ENCODE peak calls at places on chromosomes 13 and 19, in four cellular contexts. One of them, this sample, is unnamed.

GRCh38 chr19:11339254-11340098 is at the start of gene RAB3D:
- DNase-seq in SK-N-SH: peak; percentile 99
- DNase-seq in WTC11: peak; percentile 98
- DNase-seq in HepG2: peak; percentile 71
- DNase-seq in this sample: peak; percentile 98

GRCh38 chr13:35789335-35790166 is 313.1 kb upstream of the MAB21L1 start:
- DNase-seq in SK-N-SH: no peak
- DNase-seq in WTC11: no peak
- DNase-seq in HepG2: peak; percentile 16
- DNase-seq in this sample: no peak

GRCh38 chr13:111252449-111253124 is 67.9 kb upstream of the TEX29 start:
- DNase-seq in SK-N-SH: no peak
- DNase-seq in WTC11: no peak
- DNase-seq in HepG2: no peak
- DNase-seq in this sample: no peak

GRCh38 chr13:48806522-48806921 is 152.8 kb downstream of the CYSLTR2 start:
- DNase-seq in SK-N-SH: no peak
- DNase-seq in WTC11: no peak
- DNase-seq in HepG2: no peak
- DNase-seq in this sample: no peak

GRCh38 chr19:33287438-33287837 is 14.9 kb downstream of the CEBPA start:
- DNase-seq in SK-N-SH: no peak
- DNase-seq in WTC11: no peak
- DNase-seq in HepG2: no peak
- DNase-seq in this sample: no peak

GRCh38 chr19:39407644-39408391 is 1.2 kb downstream of the ZFP36 start:
- DNase-seq in SK-N-SH: no peak
- DNase-seq in WTC11: no peak
- DNase-seq in HepG2: no peak
- DNase-seq in this sample: no peak

GRCh38 chr13:66886248-66886647 is 343.9 kb downstream of the PCDH9 start:
- DNase-seq in SK-N-SH: no peak
- DNase-seq in WTC11: no peak
- DNase-seq in HepG2: no peak
- DNase-seq in this sample: no peak

GRCh38 chr13:52892925-52893324 is 44.5 kb upstream of the PCDH8 start:
- DNase-seq in SK-N-SH: no peak
- DNase-seq in WTC11: no peak
- DNase-seq in HepG2: no peak
- DNase-seq in this sample: no peak

GRCh38 chr19:30882411-30883005 is 466.7 kb downstream of the TSHZ3 start:
- DNase-seq in SK-N-SH: no peak
- DNase-seq in WTC11: no peak
- DNase-seq in HepG2: no peak
- DNase-seq in this sample: no peak

GRCh38 chr13:107216046-107216715 is 648.2 kb upstream of the ARGLU1 start:
- DNase-seq in SK-N-SH: no peak
- DNase-seq in WTC11: no peak
- DNase-seq in HepG2: no peak
- DNase-seq in this sample: no peak

GRCh38 chr19:2477141-2477710 is 1.3 kb downstream of the GADD45B start:
- DNase-seq in SK-N-SH: no peak
- DNase-seq in WTC11: no peak
- DNase-seq in HepG2: no peak
- DNase-seq in this sample: no peak

GRCh38 chr13:77846173-77846572 is 72.5 kb downstream of the EDNRB start:
- DNase-seq in SK-N-SH: no peak
- DNase-seq in WTC11: no peak
- DNase-seq in HepG2: no peak
- DNase-seq in this sample: no peak

GRCh38 chr13:113646376-113646775 is 11.6 kb downstream of the ATP4B start:
- DNase-seq in SK-N-SH: no peak
- DNase-seq in WTC11: no peak
- DNase-seq in HepG2: no peak
- DNase-seq in this sample: no peak

GRCh38 chr13:32426981-32427851 is 714 bp downstream of the N4BP2L1 start:
- DNase-seq in SK-N-SH: peak; percentile 80
- DNase-seq in WTC11: peak; percentile 77
- DNase-seq in HepG2: no peak
- DNase-seq in this sample: no peak

GRCh38 chr19:4037301-4037949 is 29.3 kb downstream of the ZBTB7A start:
- DNase-seq in SK-N-SH: no peak
- DNase-seq in WTC11: no peak
- DNase-seq in HepG2: no peak
- DNase-seq in this sample: no peak

GRCh38 chr13:112072531-112073244 is 5.7 kb downstream of the SOX1 start:
- DNase-seq in SK-N-SH: no peak
- DNase-seq in WTC11: peak; percentile 83
- DNase-seq in HepG2: no peak
- DNase-seq in this sample: no peak

GRCh38 chr19:55962186-55962585 is 14.6 kb downstream of the NLRP8 start:
- DNase-seq in SK-N-SH: no peak
- DNase-seq in WTC11: no peak
- DNase-seq in HepG2: no peak
- DNase-seq in this sample: no peak

GRCh38 chr19:29303707-29304090 is 90.7 kb upstream of the UQCRFS1 start:
- DNase-seq in SK-N-SH: no peak
- DNase-seq in WTC11: no peak
- DNase-seq in HepG2: no peak
- DNase-seq in this sample: no peak

GRCh38 chr19:3710265-3710812 is 2.2 kb downstream of the TJP3 start:
- DNase-seq in SK-N-SH: peak; percentile 20
- DNase-seq in WTC11: peak; percentile 45
- DNase-seq in HepG2: peak; percentile 90
- DNase-seq in this sample: peak; percentile 79

GRCh38 chr13:43569688-43570087 is 217.1 kb downstream of the ENOX1 start:
- DNase-seq in SK-N-SH: no peak
- DNase-seq in WTC11: no peak
- DNase-seq in HepG2: no peak
- DNase-seq in this sample: no peak

GRCh38 chr19:38877781-38878574 is at the start of gene RINL:
- DNase-seq in SK-N-SH: peak; percentile 49
- DNase-seq in WTC11: no peak
- DNase-seq in HepG2: no peak
- DNase-seq in this sample: peak; percentile 48

GRCh38 chr13:25232937-25233515 is 54.3 kb downstream of the MTMR6 start:
- DNase-seq in SK-N-SH: peak; percentile 55
- DNase-seq in WTC11: no peak
- DNase-seq in HepG2: peak; percentile 41
- DNase-seq in this sample: peak; percentile 34

GRCh38 chr13:111216166-111216960 is 101.3 kb downstream of the ARHGEF7 start:
- DNase-seq in SK-N-SH: peak; percentile 61
- DNase-seq in WTC11: peak; percentile 65
- DNase-seq in HepG2: peak; percentile 29
- DNase-seq in this sample: peak; percentile 14

GRCh38 chr13:91922969-91923592 is 524.7 kb downstream of the GPC5 start:
- DNase-seq in SK-N-SH: peak; percentile 6
- DNase-seq in WTC11: no peak
- DNase-seq in HepG2: peak; percentile 3
- DNase-seq in this sample: no peak

GRCh38 chr13:40187836-40188591 is 478.4 kb downstream of the FOXO1 start:
- DNase-seq in SK-N-SH: no peak
- DNase-seq in WTC11: no peak
- DNase-seq in HepG2: no peak
- DNase-seq in this sample: no peak

GRCh38 chr13:110912651-110913051 is 2.2 kb downstream of the ANKRD10 start:
- DNase-seq in SK-N-SH: no peak
- DNase-seq in WTC11: no peak
- DNase-seq in HepG2: peak; percentile 54
- DNase-seq in this sample: peak; percentile 22

GRCh38 chr19:4068058-4068966 is 1.6 kb upstream of the ZBTB7A start:
- DNase-seq in SK-N-SH: no peak
- DNase-seq in WTC11: no peak
- DNase-seq in HepG2: no peak
- DNase-seq in this sample: no peak

GRCh38 chr19:42206871-42207755 is 10.4 kb downstream of the DEDD2 start:
- DNase-seq in SK-N-SH: no peak
- DNase-seq in WTC11: no peak
- DNase-seq in HepG2: no peak
- DNase-seq in this sample: peak; percentile 71

GRCh38 chr19:50357178-50358100 is 8.0 kb downstream of the NAPSA start:
- DNase-seq in SK-N-SH: peak; percentile 70
- DNase-seq in WTC11: peak; percentile 86
- DNase-seq in HepG2: peak; percentile 52
- DNase-seq in this sample: peak; percentile 81

GRCh38 chr19:1234041-1234669 is 3.6 kb downstream of the CBARP start:
- DNase-seq in SK-N-SH: no peak
- DNase-seq in WTC11: no peak
- DNase-seq in HepG2: no peak
- DNase-seq in this sample: no peak

GRCh38 chr13:51713807-51714206 is 90.2 kb downstream of the DHRS12 start:
- DNase-seq in SK-N-SH: no peak
- DNase-seq in WTC11: no peak
- DNase-seq in HepG2: no peak
- DNase-seq in this sample: no peak

GRCh38 chr19:23526302-23526701 is 131.0 kb upstream of the ZNF91 start:
- DNase-seq in SK-N-SH: no peak
- DNase-seq in WTC11: no peak
- DNase-seq in HepG2: no peak
- DNase-seq in this sample: no peak

GRCh38 chr13:73657821-73658540 is 476.2 kb downstream of the KLF12 start:
- DNase-seq in SK-N-SH: no peak
- DNase-seq in WTC11: no peak
- DNase-seq in HepG2: no peak
- DNase-seq in this sample: no peak
- TF ChIP-seq FOXJ3 in SK-N-SH: no peak
- TF ChIP-seq FOXJ3 in WTC11: no peak
- TF ChIP-seq FOXJ3 in HepG2: no peak
- TF ChIP-seq FOXJ3 in this sample: no peak

GRCh38 chr13:97226013-97226412 is 3.9 kb downstream of the MBNL2 start:
- DNase-seq in SK-N-SH: no peak
- DNase-seq in WTC11: no peak
- DNase-seq in HepG2: no peak
- DNase-seq in this sample: no peak

GRCh38 chr13:97224544-97225324 is 2.6 kb downstream of the MBNL2 start:
- DNase-seq in SK-N-SH: no peak
- DNase-seq in WTC11: no peak
- DNase-seq in HepG2: peak; percentile 66
- DNase-seq in this sample: no peak

GRCh38 chr13:97225533-97225932 is 3.4 kb downstream of the MBNL2 start:
- DNase-seq in SK-N-SH: no peak
- DNase-seq in WTC11: no peak
- DNase-seq in HepG2: no peak
- DNase-seq in this sample: no peak

GRCh38 chr13:97228850-97229521 is 6.9 kb downstream of the MBNL2 start:
- DNase-seq in SK-N-SH: no peak
- DNase-seq in WTC11: no peak
- DNase-seq in HepG2: no peak
- DNase-seq in this sample: no peak

DNA sequence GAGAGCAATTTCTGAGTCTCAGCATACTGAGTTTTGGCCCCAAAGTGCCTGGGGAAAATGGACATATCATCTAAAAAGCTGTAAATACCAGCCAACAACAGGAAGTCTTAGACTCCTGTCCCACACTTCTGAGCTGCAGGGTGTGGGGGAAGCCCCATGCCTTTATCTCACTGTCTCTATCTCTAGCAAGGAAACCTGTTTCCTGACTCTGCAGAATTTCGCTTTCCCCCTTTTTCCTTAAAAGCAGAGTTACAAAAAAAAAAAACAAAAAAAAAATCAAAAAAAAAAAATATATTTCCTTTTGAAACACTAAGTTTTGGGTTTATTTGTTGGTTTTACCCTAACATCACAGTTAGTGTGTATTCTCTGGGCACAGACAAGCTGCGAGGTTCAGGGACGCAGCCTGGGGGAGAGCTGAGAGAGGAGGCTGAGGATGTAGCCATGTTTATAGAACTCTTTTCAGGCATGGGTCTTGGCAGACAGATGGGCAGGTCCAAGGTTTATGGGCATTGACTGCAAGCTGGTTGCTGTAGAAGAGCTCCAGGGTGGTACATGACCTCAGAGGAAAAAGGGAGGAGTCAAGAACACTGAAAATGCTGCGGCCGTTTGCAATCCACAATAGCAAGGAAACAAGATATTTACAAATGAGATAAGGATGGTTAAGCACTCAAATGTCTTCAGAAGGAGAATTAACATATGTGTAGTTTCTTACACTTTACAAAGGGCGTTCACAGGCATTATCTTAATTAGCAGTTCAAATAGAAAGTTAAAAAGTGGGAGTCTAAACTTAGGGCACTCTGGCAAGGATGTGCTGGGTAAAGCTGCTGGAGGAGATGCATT is 4.9 kb downstream of the MBNL2 start:
- DNase-seq in SK-N-SH: no peak
- DNase-seq in WTC11: no peak
- DNase-seq in HepG2: no peak
- DNase-seq in this sample: peak; percentile 12
- TF ChIP-seq FOXJ3 in SK-N-SH: no peak
- TF ChIP-seq FOXJ3 in WTC11: no peak
- TF ChIP-seq FOXJ3 in HepG2: no peak
- TF ChIP-seq FOXJ3 in this sample: no peak

DNA sequence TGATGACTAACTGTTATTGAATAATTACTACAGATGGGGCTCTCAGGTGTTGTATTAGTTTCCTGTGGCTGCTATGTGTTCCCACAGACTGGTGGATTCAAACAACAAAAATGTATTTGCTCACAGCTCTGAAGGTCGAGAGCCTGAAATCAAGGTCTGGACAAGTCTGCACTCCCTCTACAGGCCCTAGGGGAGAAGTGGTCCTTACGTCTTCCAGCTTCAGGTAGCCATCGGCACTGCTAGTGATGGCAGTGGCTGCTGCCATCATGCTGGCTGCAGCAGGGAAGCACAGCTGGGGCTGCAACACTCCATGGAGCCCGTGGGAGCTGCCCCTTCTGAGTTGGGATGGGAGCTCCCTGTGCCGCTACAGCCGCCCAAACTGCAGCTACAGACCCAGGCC is 1.9 kb downstream of the TEX26 start:
- DNase-seq in SK-N-SH: no peak
- DNase-seq in WTC11: peak; percentile 35
- DNase-seq in HepG2: peak; percentile 30
- DNase-seq in this sample: no peak
- TF ChIP-seq FOXJ3 in SK-N-SH: no peak
- TF ChIP-seq FOXJ3 in WTC11: no peak
- TF ChIP-seq FOXJ3 in HepG2: no peak
- TF ChIP-seq FOXJ3 in this sample: no peak

DNA sequence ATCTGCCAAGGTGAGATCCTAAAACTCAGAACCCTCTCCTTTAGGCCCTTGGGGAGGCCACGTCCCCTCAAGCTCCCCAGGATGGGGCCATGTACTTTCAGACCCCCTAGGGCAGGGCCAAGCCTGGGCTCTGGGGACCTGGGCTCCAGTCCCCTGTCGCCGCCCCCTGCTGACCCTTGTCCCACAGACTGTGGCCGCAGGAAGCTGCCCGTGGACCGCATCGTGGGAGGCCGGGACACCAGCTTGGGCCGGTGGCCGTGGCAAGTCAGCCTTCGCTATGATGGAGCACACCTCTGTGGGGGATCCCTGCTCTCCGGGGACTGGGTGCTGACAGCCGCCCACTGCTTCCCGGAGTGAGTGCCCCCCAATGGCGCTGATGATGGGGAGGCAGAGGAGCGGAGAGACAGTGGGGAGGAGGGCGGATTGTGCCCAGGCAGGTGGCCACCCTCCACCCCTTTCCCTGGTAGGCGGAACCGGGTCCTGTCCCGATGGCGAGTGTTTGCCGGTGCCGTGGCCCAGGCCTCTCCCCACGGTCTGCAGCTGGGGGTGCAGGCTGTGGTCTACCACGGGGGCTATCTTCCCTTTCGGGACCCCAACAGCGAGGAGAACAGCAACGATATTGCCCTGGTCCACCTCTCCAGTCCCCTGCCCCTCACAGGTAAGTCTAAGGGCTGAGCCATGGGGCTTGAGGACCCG is 18.8 kb downstream of the HPN start:
- DNase-seq in SK-N-SH: no peak
- DNase-seq in WTC11: no peak
- DNase-seq in HepG2: no peak
- DNase-seq in this sample: no peak
- TF ChIP-seq FOXJ3 in SK-N-SH: no peak
- TF ChIP-seq FOXJ3 in WTC11: no peak
- TF ChIP-seq FOXJ3 in HepG2: no peak
- TF ChIP-seq FOXJ3 in this sample: no peak

This sample was measured in K562.